ENCODE peak calls at places on chromosomes 1 and 21, in four cellular contexts. One of them, this sample, is unnamed.
A peak's percentile ranks its signal among the peaks of the same experiment; 100 is the strongest.

GRCh38 chr1:239884776-239885175 is 206.9 kb upstream of the FMN2 start:
- DNase-seq in AG08396: no peak
- DNase-seq in stimulated activated CD8-positive, alpha-beta memory T cell treated with anti-CD3 and anti-CD28 coated beads, Interleukin-2, amount 100 ng/mL, for 1 hour: no peak
- DNase-seq in sigmoid colon: no peak
- DNase-seq in this sample: no peak

GRCh38 chr1:48750089-48750488 is 26.6 kb downstream of the BEND5 start:
- DNase-seq in sigmoid colon: no peak
- DNase-seq in stimulated activated CD8-positive, alpha-beta memory T cell treated with anti-CD3 and anti-CD28 coated beads, Interleukin-2, amount 100 ng/mL, for 1 hour: no peak
- DNase-seq in AG08396: no peak
- DNase-seq in this sample: no peak

GRCh38 chr1:18035145-18035544 is 72.5 kb upstream of the IGSF21 start:
- DNase-seq in stimulated activated CD8-positive, alpha-beta memory T cell treated with anti-CD3 and anti-CD28 coated beads, Interleukin-2, amount 100 ng/mL, for 1 hour: no peak
- DNase-seq in AG08396: no peak
- DNase-seq in sigmoid colon: no peak
- DNase-seq in this sample: no peak

GRCh38 chr1:8765253-8765652 is 52.2 kb downstream of the RERE start:
- DNase-seq in AG08396: no peak
- DNase-seq in sigmoid colon: no peak
- DNase-seq in stimulated activated CD8-positive, alpha-beta memory T cell treated with anti-CD3 and anti-CD28 coated beads, Interleukin-2, amount 100 ng/mL, for 1 hour: no peak
- DNase-seq in this sample: no peak

GRCh38 chr1:94058766-94059165 is 62.2 kb downstream of the ABCA4 start:
- DNase-seq in stimulated activated CD8-positive, alpha-beta memory T cell treated with anti-CD3 and anti-CD28 coated beads, Interleukin-2, amount 100 ng/mL, for 1 hour: no peak
- DNase-seq in AG08396: no peak
- DNase-seq in sigmoid colon: no peak
- DNase-seq in this sample: peak; percentile 92

GRCh38 chr1:200867018-200867811 is 5.6 kb upstream of the GPR25 start:
- DNase-seq in sigmoid colon: no peak
- DNase-seq in stimulated activated CD8-positive, alpha-beta memory T cell treated with anti-CD3 and anti-CD28 coated beads, Interleukin-2, amount 100 ng/mL, for 1 hour: no peak
- DNase-seq in AG08396: no peak
- DNase-seq in this sample: no peak

GRCh38 chr1:55781944-55782482 is 566.8 kb upstream of the USP24 start:
- DNase-seq in AG08396: peak; percentile 48
- DNase-seq in stimulated activated CD8-positive, alpha-beta memory T cell treated with anti-CD3 and anti-CD28 coated beads, Interleukin-2, amount 100 ng/mL, for 1 hour: no peak
- DNase-seq in sigmoid colon: peak; percentile 88
- DNase-seq in this sample: no peak

GRCh38 chr1:150807674-150808073 is 386 bp downstream of the CTSK start:
- DNase-seq in sigmoid colon: no peak
- DNase-seq in AG08396: no peak
- DNase-seq in stimulated activated CD8-positive, alpha-beta memory T cell treated with anti-CD3 and anti-CD28 coated beads, Interleukin-2, amount 100 ng/mL, for 1 hour: no peak
- DNase-seq in this sample: peak; percentile 6

GRCh38 chr1:193416226-193416625 is 229.8 kb upstream of the B3GALT2 start:
- DNase-seq in sigmoid colon: no peak
- DNase-seq in AG08396: no peak
- DNase-seq in stimulated activated CD8-positive, alpha-beta memory T cell treated with anti-CD3 and anti-CD28 coated beads, Interleukin-2, amount 100 ng/mL, for 1 hour: no peak
- DNase-seq in this sample: no peak

GRCh38 chr1:179177182-179177581 is 52.3 kb downstream of the ABL2 start:
- DNase-seq in AG08396: peak; percentile 43
- DNase-seq in stimulated activated CD8-positive, alpha-beta memory T cell treated with anti-CD3 and anti-CD28 coated beads, Interleukin-2, amount 100 ng/mL, for 1 hour: no peak
- DNase-seq in sigmoid colon: no peak
- DNase-seq in this sample: peak; percentile 43

GRCh38 chr21:46021978-46022544 is 40.5 kb downstream of the COL6A1 start:
- DNase-seq in AG08396: peak; percentile 74
- DNase-seq in stimulated activated CD8-positive, alpha-beta memory T cell treated with anti-CD3 and anti-CD28 coated beads, Interleukin-2, amount 100 ng/mL, for 1 hour: no peak
- DNase-seq in sigmoid colon: peak; percentile 94
- DNase-seq in this sample: no peak

This sample was measured in lung microvascular endothelial cell.